ENCODE peak calls at places on chromosomes 12 and 14, in ten cellular contexts. T, V, Z, A, G, Y, P, K, D and Q are unnamed samples.

GRCh38 chr12:123041811-123042655 is 61.6 kb downstream of the ARL6IP4 start:
- DNase-seq in T (peak; percentile 45), V (no peak), Z (no peak), A (no peak), G (no peak), Y (no peak), P (no peak), K (no peak), D (no peak), Q (peak; percentile 57)

GRCh38 chr12:82730832-82731497 is 44.3 kb downstream of the TMTC2 start:
- DNase-seq in T (no peak), V (no peak), Z (no peak), A (no peak), G (no peak), Y (no peak), P (no peak), K (no peak), D (no peak), Q (no peak)

GRCh38 chr14:100219126-100219785 is 19.7 kb upstream of the YY1 start:
- DNase-seq in T (no peak), V (no peak), Z (no peak), A (no peak), G (no peak), Y (no peak), P (no peak), K (no peak), D (no peak), Q (no peak)

GRCh38 chr14:55386037-55386798 is 25.4 kb downstream of the ATG14 start:
- DNase-seq in T (no peak), V (no peak), Z (no peak), A (no peak), G (peak; percentile 64), Y (no peak), P (peak; percentile 56), K (no peak), D (no peak), Q (no peak)

GRCh38 chr14:92846162-92846897 is 52.2 kb downstream of the GOLGA5 start:
- DNase-seq in T (no peak), V (no peak), Z (no peak), A (no peak), G (no peak), Y (peak; percentile 84), P (no peak), K (no peak), D (no peak), Q (no peak)

GRCh38 chr14:102923920-102924486 is 1.5 kb downstream of the AMN start:
- DNase-seq in T (peak; percentile 66), V (no peak), Z (no peak), A (no peak), G (no peak), Y (no peak), P (no peak), K (no peak), D (no peak), Q (peak; percentile 32)

GRCh38 chr14:100103261-100104005 is 38.2 kb downstream of the EVL start:
- DNase-seq in T (no peak), V (no peak), Z (no peak), A (no peak), G (no peak), Y (no peak), P (no peak), K (no peak), D (peak; percentile 40), Q (no peak)

GRCh38 chr14:36069535-36069900 is 107.0 kb downstream of the PTCSC3 start:
- DNase-seq in T (no peak), V (peak; percentile 58), Z (no peak), A (peak; percentile 58), G (peak; percentile 73), Y (peak; percentile 24), P (peak; percentile 66), K (no peak), D (no peak), Q (no peak)

DNA sequence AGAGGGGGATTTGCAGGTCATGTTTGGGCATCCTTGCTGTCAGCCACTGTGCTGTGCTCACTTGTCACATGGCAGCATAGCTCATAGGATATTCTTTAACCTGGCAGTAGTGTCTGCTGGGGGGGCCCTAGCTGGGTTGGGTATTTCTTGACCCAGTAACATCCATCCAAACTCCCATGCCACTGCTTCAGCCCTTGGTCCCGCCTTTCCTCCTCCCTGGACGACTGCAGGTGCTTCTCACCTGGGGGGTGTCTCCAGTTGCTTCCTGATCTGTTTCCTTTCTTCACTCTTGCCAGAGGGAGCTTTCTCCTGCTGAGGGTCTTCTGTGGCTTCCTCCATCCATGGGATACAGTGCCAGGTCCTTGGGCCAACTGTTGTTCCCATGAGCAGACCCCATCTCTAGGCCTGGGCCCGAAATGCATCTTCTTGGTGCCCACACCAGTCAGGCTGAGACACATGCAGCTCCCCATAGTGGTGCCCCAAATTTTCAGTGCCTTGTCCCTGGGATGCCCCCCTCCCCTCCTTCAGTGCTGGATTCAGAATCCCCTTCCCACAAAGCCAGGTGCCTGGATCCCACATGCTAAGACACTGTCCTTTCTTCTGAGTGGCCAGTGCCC is 20.5 kb downstream of the C14orf132 start:
- DNase-seq in T (no peak), V (no peak), Z (peak; percentile 2), A (no peak), G (no peak), Y (no peak), P (no peak), K (no peak), D (no peak), Q (no peak)
- H3K27ac ChIP-seq in T (no peak overlapping the region), V (no peak overlapping the region), Z (no peak overlapping the region), A (no peak overlapping the region), G (no peak overlapping the region), Y (no peak overlapping the region), P (no peak overlapping the region), K (no peak overlapping the region), D (no peak overlapping the region), Q (no peak overlapping the region)

DNA sequence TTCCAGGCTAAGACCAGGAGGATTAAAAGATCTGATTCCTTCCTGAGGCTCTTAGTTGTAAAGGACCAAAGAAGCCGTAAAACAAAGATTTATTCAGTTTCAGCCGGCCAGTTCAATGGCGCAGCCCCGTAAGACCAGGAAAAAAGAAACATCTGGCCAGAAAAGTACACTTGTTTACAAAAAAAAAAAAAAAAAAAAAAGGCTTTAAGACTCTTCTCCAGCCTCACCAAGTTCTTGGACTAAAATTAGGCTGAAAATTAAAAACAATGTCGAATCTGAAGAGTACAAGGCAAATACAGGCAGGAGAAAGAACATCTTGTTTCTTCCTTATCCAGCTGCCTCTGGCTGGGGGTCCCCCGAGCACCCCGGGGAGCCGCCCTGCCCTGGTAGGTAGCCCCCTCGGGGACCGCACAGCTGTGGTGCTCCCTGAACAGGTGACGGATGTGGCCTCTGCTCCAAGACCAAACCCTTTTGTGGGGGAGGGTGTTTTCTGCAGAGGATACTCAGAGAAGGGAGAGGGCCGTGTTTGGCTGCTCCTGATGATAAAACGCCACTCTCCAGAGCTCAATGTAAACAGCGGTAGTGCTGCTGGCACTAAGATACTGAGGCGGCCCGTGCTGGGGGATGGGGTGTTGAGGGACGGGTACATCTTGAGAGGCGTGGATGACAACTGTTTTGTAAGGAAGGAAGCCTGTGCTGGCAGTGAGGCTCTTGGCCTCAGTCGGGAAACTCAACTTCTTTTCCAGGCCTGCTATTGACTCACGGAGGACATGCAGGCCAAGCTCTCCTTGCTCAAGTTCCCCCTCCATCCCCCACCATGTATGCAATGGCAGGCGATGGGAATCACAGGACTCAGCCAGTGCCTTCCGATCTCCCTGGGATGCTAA is 201.0 kb upstream of the DIO3 start:
- DNase-seq in T (no peak), V (peak; percentile 7), Z (no peak), A (no peak), G (peak; percentile 11), Y (no peak), P (no peak), K (peak; percentile 69), D (no peak), Q (peak; percentile 61)
- H3K4me3 ChIP-seq in T (no peak overlapping the region), V (no peak overlapping the region), Z (no peak overlapping the region), A (no peak overlapping the region), G (no peak overlapping the region), Y (no peak overlapping the region), P (no peak overlapping the region), K (no peak overlapping the region), D (no peak overlapping the region), Q (no peak overlapping the region)

DNA sequence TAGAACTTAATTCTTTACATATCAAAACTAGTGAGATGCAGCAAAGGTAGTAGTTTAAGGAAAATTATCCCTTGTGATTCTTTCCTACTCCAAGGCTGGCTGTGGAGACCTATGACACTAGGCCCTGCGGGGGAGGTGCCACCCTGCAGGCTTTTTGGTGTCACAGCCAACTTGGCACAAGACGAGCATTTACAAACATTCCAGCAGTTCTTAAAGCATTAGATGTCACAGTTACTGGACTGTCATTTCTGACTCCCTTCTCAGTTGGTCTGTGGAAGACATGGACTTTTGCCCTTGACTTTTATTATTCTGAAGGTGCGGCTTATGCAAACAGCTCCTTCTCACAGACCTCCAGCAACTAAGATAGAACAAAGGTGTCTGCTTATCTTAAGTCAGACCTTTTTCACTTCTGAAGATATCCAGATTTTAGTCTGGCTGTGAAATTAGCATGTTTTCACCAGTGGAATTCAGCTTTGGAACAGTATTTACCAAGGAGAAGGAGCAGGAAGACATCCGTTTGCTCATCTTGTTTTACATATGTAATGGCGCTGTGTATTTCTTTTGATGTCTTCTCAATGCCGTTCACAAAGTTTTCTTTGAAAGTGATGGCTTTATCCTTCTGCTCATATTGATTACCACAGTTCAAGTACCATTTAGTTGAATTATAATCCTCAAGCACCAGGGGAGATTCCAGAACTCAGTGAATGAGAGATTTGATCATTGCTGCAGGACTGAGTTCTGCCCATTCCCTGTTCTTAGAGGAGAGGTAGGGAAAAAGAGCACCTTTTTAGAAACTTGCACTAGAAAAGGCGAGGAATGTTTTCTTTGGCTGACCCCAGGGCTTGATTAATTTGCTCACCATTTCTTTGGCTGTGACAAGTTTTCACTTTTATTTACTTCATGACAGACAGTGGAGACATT is 17.9 kb downstream of the SRGAP1 start:
- DNase-seq in T (peak; percentile 69), V (no peak), Z (no peak), A (no peak), G (peak; percentile 86), Y (no peak), P (peak; percentile 45), K (no peak), D (no peak), Q (no peak)
- H3K27ac ChIP-seq in T (no peak overlapping the region), V (no peak overlapping the region), Z (no peak overlapping the region), A (no peak overlapping the region), G (peak overlapping the region; percentile 69), Y (no peak overlapping the region), P (no peak overlapping the region), K (no peak overlapping the region), D (no peak overlapping the region), Q (no peak overlapping the region)

GRCh38 chr14:90193925-90194324 is 62.4 kb upstream of the PSMC1 start:
- DNase-seq in T (no peak), V (no peak), Z (no peak), A (no peak), G (no peak), Y (peak; percentile 3), P (peak; percentile 63), K (no peak), D (no peak), Q (no peak)

GRCh38 chr14:90194706-90195105 is 61.6 kb upstream of the PSMC1 start:
- DNase-seq in T (no peak), V (no peak), Z (no peak), A (no peak), G (no peak), Y (peak; percentile 16), P (peak; percentile 78), K (no peak), D (no peak), Q (no peak)

GRCh38 chr14:90204516-90204915 is 51.8 kb upstream of the PSMC1 start:
- DNase-seq in T (no peak), V (no peak), Z (no peak), A (no peak), G (no peak), Y (no peak), P (peak; percentile 53), K (no peak), D (no peak), Q (no peak)

GRCh38 chr14:90201344-90201743 is 55.0 kb upstream of the PSMC1 start:
- DNase-seq in T (no peak), V (no peak), Z (no peak), A (no peak), G (no peak), Y (no peak), P (peak; percentile 30), K (no peak), D (no peak), Q (no peak)

GRCh38 chr14:90198541-90198940 is 57.8 kb upstream of the PSMC1 start:
- DNase-seq in T (no peak), V (no peak), Z (no peak), A (no peak), G (no peak), Y (no peak), P (no peak), K (no peak), D (no peak), Q (no peak)
- H3K4me3 ChIP-seq in T (no peak overlapping the region), V (no peak overlapping the region), Z (no peak overlapping the region), A (no peak overlapping the region), G (no peak overlapping the region), Y (no peak overlapping the region), P (no peak overlapping the region), K (no peak overlapping the region), D (no peak overlapping the region), Q (no peak overlapping the region)